ENCODE peak calls at places on chromosome 16, in five cellular contexts. One of them, this sample, is unnamed.

GRCh38 chr16:31480851-31481250 is 2.1 kb upstream of the SLC5A2 start:
- DNase-seq in H1: no peak
- DNase-seq in K562: peak
- DNase-seq in GM12891: no peak
- DNase-seq in GM12878: no peak
- DNase-seq in this sample: no peak

GRCh38 chr16:51389881-51390280 is 238.8 kb upstream of the SALL1 start:
- DNase-seq in H1: no peak
- DNase-seq in K562: no peak
- DNase-seq in GM12891: no peak
- DNase-seq in GM12878: no peak
- DNase-seq in this sample: no peak

GRCh38 chr16:82835487-82836160 is 208.9 kb downstream of the CDH13 start:
- DNase-seq in H1: peak
- DNase-seq in K562: no peak
- DNase-seq in GM12891: no peak
- DNase-seq in GM12878: no peak
- DNase-seq in this sample: no peak

GRCh38 chr16:48361540-48361939 is 23.7 kb downstream of the SIAH1 start:
- DNase-seq in H1: no peak
- DNase-seq in K562: no peak
- DNase-seq in GM12891: no peak
- DNase-seq in GM12878: no peak
- DNase-seq in this sample: no peak

GRCh38 chr16:18792836-18793433 is 2.8 kb upstream of the RPS15A start:
- DNase-seq in H1: no peak
- DNase-seq in K562: no peak
- DNase-seq in GM12891: no peak
- DNase-seq in GM12878: no peak
- DNase-seq in this sample: no peak

GRCh38 chr16:66904846-66905632 is 13.6 kb downstream of the CDH16 start:
- DNase-seq in H1: no peak
- DNase-seq in K562: no peak
- DNase-seq in GM12891: peak
- DNase-seq in GM12878: no peak
- DNase-seq in this sample: peak

GRCh38 chr16:53745126-53745525 is 41.2 kb downstream of the FTO start:
- DNase-seq in H1: no peak
- DNase-seq in K562: no peak
- DNase-seq in GM12891: no peak
- DNase-seq in GM12878: no peak
- DNase-seq in this sample: no peak

GRCh38 chr16:81720973-81721907 is 57.9 kb upstream of the PLCG2 start:
- DNase-seq in H1: no peak
- DNase-seq in K562: no peak
- DNase-seq in GM12891: no peak
- DNase-seq in GM12878: no peak
- DNase-seq in this sample: no peak

GRCh38 chr16:14043278-14043677 is 27.8 kb upstream of the MRTFB start:
- DNase-seq in H1: no peak
- DNase-seq in K562: no peak
- DNase-seq in GM12891: no peak
- DNase-seq in GM12878: no peak
- DNase-seq in this sample: no peak

GRCh38 chr16:17532338-17532995 is 61.7 kb upstream of the XYLT1 start:
- DNase-seq in H1: no peak
- DNase-seq in K562: no peak
- DNase-seq in GM12891: peak
- DNase-seq in GM12878: no peak
- DNase-seq in this sample: no peak

GRCh38 chr16:68744744-68745280 is 7.7 kb downstream of the CDH1 start:
- DNase-seq in H1: peak
- DNase-seq in K562: no peak
- DNase-seq in GM12891: no peak
- DNase-seq in GM12878: no peak
- DNase-seq in this sample: no peak

GRCh38 chr16:17370233-17371013 is 100.3 kb downstream of the XYLT1 start:
- DNase-seq in H1: no peak
- DNase-seq in K562: no peak
- DNase-seq in GM12891: no peak
- DNase-seq in GM12878: no peak
- DNase-seq in this sample: no peak

GRCh38 chr16:56226187-56226586 is 34.9 kb downstream of the GNAO1 start:
- DNase-seq in H1: no peak
- DNase-seq in K562: no peak
- DNase-seq in GM12891: no peak
- DNase-seq in GM12878: no peak
- DNase-seq in this sample: no peak

GRCh38 chr16:80656731-80657150 is 115.9 kb downstream of the DYNLRB2 start:
- DNase-seq in H1: no peak
- DNase-seq in K562: no peak
- DNase-seq in GM12891: peak
- DNase-seq in GM12878: peak
- DNase-seq in this sample: no peak

GRCh38 chr16:13064821-13065220 is 163.4 kb downstream of the SHISA9 start:
- DNase-seq in H1: no peak
- DNase-seq in K562: no peak
- DNase-seq in GM12891: no peak
- DNase-seq in GM12878: no peak
- DNase-seq in this sample: no peak

GRCh38 chr16:77540656-77541055 is 105.8 kb upstream of the ADAMTS18 start:
- DNase-seq in H1: no peak
- DNase-seq in K562: no peak
- DNase-seq in GM12891: no peak
- DNase-seq in GM12878: no peak
- DNase-seq in this sample: no peak

GRCh38 chr16:23876256-23876896 is 40.6 kb downstream of the PRKCB start:
- DNase-seq in H1: no peak
- DNase-seq in K562: no peak
- DNase-seq in GM12891: no peak
- DNase-seq in GM12878: no peak
- DNase-seq in this sample: no peak

GRCh38 chr16:74275031-74275636 is 21.5 kb upstream of the PSMD7 start:
- DNase-seq in H1: no peak
- DNase-seq in K562: peak
- DNase-seq in GM12891: peak
- DNase-seq in GM12878: no peak
- DNase-seq in this sample: no peak

GRCh38 chr16:8849411-8850011 is 19.3 kb downstream of the CARHSP1 start:
- DNase-seq in H1: no peak
- DNase-seq in K562: no peak
- DNase-seq in GM12891: peak
- DNase-seq in GM12878: no peak
- DNase-seq in this sample: no peak

GRCh38 chr16:50207652-50208051 is 54.5 kb downstream of the TENT4B start:
- DNase-seq in H1: no peak
- DNase-seq in K562: no peak
- DNase-seq in GM12891: no peak
- DNase-seq in GM12878: no peak
- DNase-seq in this sample: no peak

GRCh38 chr16:48810436-48810802 is 200.4 kb upstream of the N4BP1 start:
- DNase-seq in H1: peak
- DNase-seq in K562: no peak
- DNase-seq in GM12891: no peak
- DNase-seq in GM12878: no peak
- DNase-seq in this sample: no peak

GRCh38 chr16:77439106-77439505 is 4.3 kb upstream of the ADAMTS18 start:
- DNase-seq in H1: no peak
- DNase-seq in K562: no peak
- DNase-seq in GM12891: no peak
- DNase-seq in GM12878: no peak
- DNase-seq in this sample: no peak

GRCh38 chr16:22232277-22233049 is 26.4 kb downstream of the EEF2K start:
- DNase-seq in H1: no peak
- DNase-seq in K562: no peak
- DNase-seq in GM12891: no peak
- DNase-seq in GM12878: no peak
- DNase-seq in this sample: no peak
- TF ChIP-seq POLR2AphosphoS5 in H1: no peak
- TF ChIP-seq POLR2AphosphoS5 in K562: no peak
- TF ChIP-seq POLR2AphosphoS5 in GM12891: no peak
- TF ChIP-seq POLR2AphosphoS5 in GM12878: no peak
- TF ChIP-seq POLR2AphosphoS5 in this sample: no peak

GRCh38 chr16:4092547-4093265 is 23.5 kb downstream of the ADCY9 start:
- DNase-seq in H1: no peak
- DNase-seq in K562: no peak
- DNase-seq in GM12891: no peak
- DNase-seq in GM12878: no peak
- DNase-seq in this sample: no peak

GRCh38 chr16:4093495-4094137 is 22.6 kb downstream of the ADCY9 start:
- DNase-seq in H1: no peak
- DNase-seq in K562: no peak
- DNase-seq in GM12891: no peak
- DNase-seq in GM12878: no peak
- DNase-seq in this sample: no peak

GRCh38 chr16:4089811-4090293 is 26.4 kb downstream of the ADCY9 start:
- DNase-seq in H1: no peak
- DNase-seq in K562: no peak
- DNase-seq in GM12891: no peak
- DNase-seq in GM12878: no peak
- DNase-seq in this sample: no peak

GRCh38 chr16:4090476-4090875 is 25.8 kb downstream of the ADCY9 start:
- DNase-seq in H1: no peak
- DNase-seq in K562: no peak
- DNase-seq in GM12891: no peak
- DNase-seq in GM12878: no peak
- DNase-seq in this sample: no peak

DNA sequence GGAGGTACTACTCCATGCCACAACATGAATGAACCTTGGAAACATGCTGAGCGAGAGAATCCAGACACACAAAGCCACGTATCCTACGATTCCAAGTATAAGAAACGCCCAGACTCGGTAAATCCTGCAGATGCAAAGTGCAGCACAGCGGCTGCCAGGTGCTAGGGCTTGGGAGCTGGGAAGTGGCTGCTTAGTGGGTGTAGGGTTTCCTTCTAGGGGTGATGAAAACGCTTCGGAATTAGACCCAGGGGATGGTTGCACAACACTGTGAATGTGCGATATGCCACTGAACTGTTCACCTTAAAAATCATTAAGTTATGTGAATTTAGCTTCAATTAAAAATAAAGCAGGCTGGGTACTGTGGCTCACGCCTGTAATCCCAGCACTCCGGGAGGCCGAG is 24.6 kb downstream of the ADCY9 start:
- DNase-seq in H1: no peak
- DNase-seq in K562: no peak
- DNase-seq in GM12891: no peak
- DNase-seq in GM12878: no peak
- DNase-seq in this sample: no peak
- TF ChIP-seq POLR2A in H1: no peak
- TF ChIP-seq POLR2A in K562: no peak
- TF ChIP-seq POLR2A in GM12891: no peak
- TF ChIP-seq POLR2A in GM12878: no peak
- TF ChIP-seq POLR2A in this sample: no peak

GRCh38 chr16:85894266-85894665 is 4.7 kb upstream of the IRF8 start:
- DNase-seq in H1: no peak
- DNase-seq in K562: no peak
- DNase-seq in GM12891: no peak
- DNase-seq in GM12878: no peak
- DNase-seq in this sample: no peak

GRCh38 chr16:85885537-85885936 is 13.4 kb upstream of the IRF8 start:
- DNase-seq in H1: no peak
- DNase-seq in K562: no peak
- DNase-seq in GM12891: no peak
- DNase-seq in GM12878: no peak
- DNase-seq in this sample: no peak

GRCh38 chr16:85888405-85889331 is 10.3 kb upstream of the IRF8 start:
- DNase-seq in H1: no peak
- DNase-seq in K562: no peak
- DNase-seq in GM12891: peak
- DNase-seq in GM12878: peak
- DNase-seq in this sample: peak

GRCh38 chr16:85891776-85892166 is 7.2 kb upstream of the IRF8 start:
- DNase-seq in H1: no peak
- DNase-seq in K562: no peak
- DNase-seq in GM12891: no peak
- DNase-seq in GM12878: no peak
- DNase-seq in this sample: no peak

GRCh38 chr16:85891033-85891775 is 7.8 kb upstream of the IRF8 start:
- DNase-seq in H1: no peak
- DNase-seq in K562: no peak
- DNase-seq in GM12891: no peak
- DNase-seq in GM12878: no peak
- DNase-seq in this sample: no peak
- TF ChIP-seq TAF1 in H1: no peak
- TF ChIP-seq TAF1 in K562: no peak
- TF ChIP-seq TAF1 in GM12891: no peak
- TF ChIP-seq TAF1 in GM12878: no peak
- TF ChIP-seq TAF1 in this sample: no peak

GRCh38 chr16:1383556-1383955 is 30.9 kb downstream of the UNKL start:
- DNase-seq in H1: no peak
- DNase-seq in K562: no peak
- DNase-seq in GM12891: no peak
- DNase-seq in GM12878: no peak
- DNase-seq in this sample: no peak
- TF ChIP-seq POLR2AphosphoS5 in H1: no peak
- TF ChIP-seq POLR2AphosphoS5 in K562: no peak
- TF ChIP-seq POLR2AphosphoS5 in GM12891: no peak
- TF ChIP-seq POLR2AphosphoS5 in GM12878: no peak
- TF ChIP-seq POLR2AphosphoS5 in this sample: no peak

GRCh38 chr16:30418350-30419181 is 11.2 kb downstream of the ZNF771 start:
- DNase-seq in H1: no peak
- DNase-seq in K562: no peak
- DNase-seq in GM12891: no peak
- DNase-seq in GM12878: no peak
- DNase-seq in this sample: no peak
- TF ChIP-seq POLR2A in H1: no peak
- TF ChIP-seq POLR2A in K562: no peak
- TF ChIP-seq POLR2A in GM12891: no peak
- TF ChIP-seq POLR2A in GM12878: no peak
- TF ChIP-seq POLR2A in this sample: no peak

DNA sequence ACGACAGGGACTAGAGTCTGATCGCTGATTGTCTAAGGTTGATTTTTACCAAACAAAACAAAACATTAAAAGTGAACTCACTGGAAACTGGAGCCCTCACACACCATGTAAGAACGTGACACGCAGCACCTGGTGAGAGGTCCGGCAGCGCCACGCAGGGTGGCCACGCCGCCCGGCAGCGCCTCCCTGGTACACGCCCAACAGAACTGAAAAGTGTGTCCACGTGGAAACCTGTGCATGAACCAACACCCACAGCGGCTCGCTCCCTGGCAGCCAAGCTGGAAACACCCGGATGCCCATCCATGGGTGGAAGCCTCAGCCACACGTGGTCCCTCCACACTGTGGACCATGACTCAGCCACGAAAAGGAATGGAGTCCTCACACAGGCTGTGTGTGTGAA is 9.1 kb downstream of the GALNS start:
- DNase-seq in H1: no peak
- DNase-seq in K562: no peak
- DNase-seq in GM12891: no peak
- DNase-seq in GM12878: no peak
- DNase-seq in this sample: no peak
- TF ChIP-seq TAF1 in H1: no peak
- TF ChIP-seq TAF1 in K562: no peak
- TF ChIP-seq TAF1 in GM12891: no peak
- TF ChIP-seq TAF1 in GM12878: no peak
- TF ChIP-seq TAF1 in this sample: no peak

GRCh38 chr16:21203155-21203797 is 8.1 kb downstream of the ZP2 start:
- DNase-seq in H1: no peak
- DNase-seq in K562: no peak
- DNase-seq in GM12891: no peak
- DNase-seq in GM12878: no peak
- DNase-seq in this sample: no peak
- TF ChIP-seq POLR2AphosphoS5 in H1: no peak
- TF ChIP-seq POLR2AphosphoS5 in K562: no peak
- TF ChIP-seq POLR2AphosphoS5 in GM12891: no peak
- TF ChIP-seq POLR2AphosphoS5 in GM12878: no peak
- TF ChIP-seq POLR2AphosphoS5 in this sample: no peak